ENCODE peak calls at places on chromosomes 13 and 19, in nine cellular contexts. Y is T-cell; H is BJ; B is Panc1; K is islet precursor cell; S is EL; Z is activated naive CD8-positive, alpha-beta T cell treated with anti-CD3 and anti-CD28 coated beads, Interleukin-2, amount 50 U/mL, for 24 hours; V is fibroblast of the aortic adventitia; R is thoracic aorta. A is an unnamed sample.

GRCh38 chr19:47376589-47377144 is 27.6 kb downstream of the DHX34 start:
- DNase-seq in Y (no peak), H (no peak), B (no peak), K (no peak), S (no peak), Z (no peak), V (no peak), R (no peak), A (no peak)

GRCh38 chr13:63731896-63732295 is 2316.2 kb upstream of the PCDH20 start:
- DNase-seq in Y (no peak), H (no peak), B (no peak), K (no peak), S (no peak), Z (no peak), V (no peak), R (no peak), A (no peak)

GRCh38 chr13:20174656-20175405 is 14.0 kb upstream of the GJA3 start:
- DNase-seq in Y (no peak), H (peak; percentile 76), B (peak; percentile 62), K (peak; percentile 96), S (peak; percentile 96), Z (peak; percentile 70), V (peak; percentile 91), R (peak; percentile 80), A (peak; percentile 94)

GRCh38 chr19:50817941-50818858 is 5.4 kb downstream of the KLK1 start:
- DNase-seq in Y (no peak), H (no peak), B (no peak), K (peak; percentile 87), S (peak; percentile 32), Z (peak; percentile 74), V (no peak), R (no peak), A (peak; percentile 10)

GRCh38 chr13:26406791-26407190 is 150.7 kb upstream of the WASF3 start:
- DNase-seq in Y (no peak), H (no peak), B (no peak), K (no peak), S (no peak), Z (no peak), V (no peak), R (no peak), A (no peak)

GRCh38 chr13:40439928-40440327 is 226.5 kb downstream of the FOXO1 start:
- DNase-seq in Y (no peak), H (no peak), B (no peak), K (no peak), S (no peak), Z (no peak), V (peak; percentile 24), R (no peak), A (no peak)

GRCh38 chr13:79226250-79226649 is 179.8 kb downstream of the RBM26 start:
- DNase-seq in Y (no peak), H (no peak), B (no peak), K (no peak), S (no peak), Z (no peak), V (no peak), R (no peak), A (no peak)

GRCh38 chr19:52188822-52189744 is 769 bp upstream of the PPP2R1A start:
- DNase-seq in Y (no peak), H (no peak), B (no peak), K (no peak), S (no peak), Z (no peak), V (no peak), R (peak; percentile 19), A (no peak)

GRCh38 chr19:56110515-56111448 is 10.3 kb downstream of the ZNF787 start:
- DNase-seq in Y (no peak), H (no peak), B (no peak), K (peak; percentile 79), S (peak; percentile 39), Z (no peak), V (peak; percentile 34), R (no peak), A (peak; percentile 58)

GRCh38 chr13:94656766-94657165 is 55.1 kb downstream of the GPR180 start:
- DNase-seq in Y (no peak), H (peak; percentile 94), B (no peak), K (no peak), S (peak; percentile 91), Z (no peak), V (peak; percentile 88), R (no peak), A (peak; percentile 78)

GRCh38 chr13:82848766-82849165 is 1033.5 kb downstream of the SLITRK1 start:
- DNase-seq in Y (no peak), H (no peak), B (no peak), K (no peak), S (no peak), Z (no peak), V (no peak), R (no peak), A (no peak)

GRCh38 chr13:29909975-29910674 is 59.7 kb upstream of the UBL3 start:
- DNase-seq in Y (no peak), H (no peak), B (no peak), K (peak; percentile 89), S (peak; percentile 89), Z (no peak), V (peak; percentile 63), R (no peak), A (peak; percentile 28)

GRCh38 chr13:107866007-107866665 is 349.2 kb downstream of the LIG4 start:
- DNase-seq in Y (no peak), H (no peak), B (no peak), K (peak; percentile 89), S (no peak), Z (no peak), V (no peak), R (no peak), A (peak; percentile 33)

GRCh38 chr19:21432590-21432989 is 35.7 kb downstream of the ZNF493 start:
- DNase-seq in Y (no peak), H (no peak), B (no peak), K (no peak), S (no peak), Z (no peak), V (no peak), R (no peak), A (no peak)

GRCh38 chr19:33819875-33820781 is 23.5 kb downstream of the KCTD15 start:
- DNase-seq in Y (peak; percentile 21), H (peak; percentile 25), B (no peak), K (peak; percentile 87), S (peak; percentile 76), Z (peak; percentile 75), V (peak; percentile 72), R (no peak), A (peak; percentile 88)

GRCh38 chr13:28451482-28452217 is 43.3 kb downstream of the FLT1 start:
- DNase-seq in Y (no peak), H (no peak), B (no peak), K (peak; percentile 67), S (no peak), Z (no peak), V (peak; percentile 63), R (no peak), A (peak; percentile 72)

GRCh38 chr13:111121421-111121820 is 6.3 kb downstream of the ARHGEF7 start:
- DNase-seq in Y (no peak), H (no peak), B (no peak), K (no peak), S (no peak), Z (no peak), V (no peak), R (no peak), A (no peak)

GRCh38 chr13:110548891-110549794 is 12.4 kb downstream of the RAB20 start:
- DNase-seq in Y (no peak), H (no peak), B (no peak), K (peak; percentile 84), S (no peak), Z (no peak), V (no peak), R (no peak), A (no peak)

GRCh38 chr19:5966215-5966614 is 11.7 kb downstream of the RANBP3 start:
- DNase-seq in Y (no peak), H (no peak), B (no peak), K (peak; percentile 77), S (no peak), Z (no peak), V (peak; percentile 88), R (no peak), A (peak; percentile 92)

GRCh38 chr19:15251749-15252397 is 19.6 kb upstream of the EPHX3 start:
- DNase-seq in Y (no peak), H (peak; percentile 75), B (no peak), K (peak; percentile 87), S (peak; percentile 95), Z (no peak), V (peak; percentile 98), R (peak; percentile 50), A (peak; percentile 98)

GRCh38 chr19:12733369-12733896 is 1.1 kb downstream of the TRIR start:
- DNase-seq in Y (peak; percentile 52), H (no peak), B (no peak), K (no peak), S (peak; percentile 65), Z (peak; percentile 55), V (peak; percentile 47), R (no peak), A (peak; percentile 49)

GRCh38 chr13:74187564-74187963 is 53.4 kb upstream of the KLF12 start:
- DNase-seq in Y (no peak), H (no peak), B (peak; percentile 4), K (peak; percentile 73), S (peak; percentile 61), Z (no peak), V (no peak), R (no peak), A (no peak)

GRCh38 chr19:47598407-47599349 is 10.3 kb upstream of the BICRA start:
- DNase-seq in Y (no peak), H (peak; percentile 97), B (peak; percentile 80), K (peak; percentile 87), S (peak; percentile 99), Z (no peak), V (peak; percentile 95), R (peak; percentile 55), A (peak; percentile 95)

GRCh38 chr13:51425410-51426042 is 27.3 kb downstream of the INTS6 start:
- DNase-seq in Y (no peak), H (peak; percentile 17), B (no peak), K (no peak), S (peak; percentile 40), Z (no peak), V (peak; percentile 70), R (no peak), A (peak; percentile 69)

GRCh38 chr13:29496241-29496712 is 99.2 kb downstream of the SLC7A1 start:
- DNase-seq in Y (no peak), H (no peak), B (no peak), K (peak; percentile 55), S (no peak), Z (no peak), V (no peak), R (no peak), A (peak; percentile 46)

GRCh38 chr19:47786566-47786965 is 8.1 kb downstream of the SELENOW start:
- DNase-seq in Y (no peak), H (no peak), B (no peak), K (no peak), S (no peak), Z (no peak), V (no peak), R (no peak), A (no peak)

GRCh38 chr19:1509589-1510441 is 3.0 kb downstream of the ADAMTSL5 start:
- DNase-seq in Y (no peak), H (no peak), B (no peak), K (no peak), S (no peak), Z (no peak), V (no peak), R (no peak), A (no peak)

GRCh38 chr13:106384516-106384915 is 150.9 kb downstream of the EFNB2 start:
- DNase-seq in Y (no peak), H (no peak), B (no peak), K (no peak), S (no peak), Z (no peak), V (no peak), R (no peak), A (no peak)

GRCh38 chr19:2121416-2122051 is 24.8 kb downstream of the IZUMO4 start:
- DNase-seq in Y (no peak), H (no peak), B (no peak), K (no peak), S (no peak), Z (no peak), V (no peak), R (no peak), A (no peak)

GRCh38 chr19:34580408-34580807 is 96.6 kb downstream of the SCGB2B2 start:
- DNase-seq in Y (no peak), H (no peak), B (no peak), K (no peak), S (no peak), Z (no peak), V (no peak), R (no peak), A (no peak)

GRCh38 chr19:51560339-51560738 is 10.7 kb upstream of the ZNF175 start:
- DNase-seq in Y (no peak), H (no peak), B (no peak), K (no peak), S (no peak), Z (no peak), V (no peak), R (no peak), A (no peak)